ENCODE peak calls at places on chromosome 20, in eight cellular contexts. E, D, I, M, Z, R, B and U are unnamed samples.

GRCh38 chr20:16459019-16459700 is 114.1 kb downstream of the KIF16B start:
- DNase-seq in I (peak; percentile 88), Z (peak; percentile 23), D (peak; percentile 84), B (no peak), E (peak; percentile 56), M (no peak), R (peak; percentile 47), U (peak; percentile 6)

GRCh38 chr20:5918856-5919633 is 31.3 kb downstream of the TRMT6 start:
- DNase-seq in I (peak; percentile 58), R (peak; percentile 82), E (no peak), Z (no peak), D (peak; percentile 16), M (no peak), B (peak; percentile 62), U (no peak)

GRCh38 chr20:10658876-10659632 is 14.7 kb downstream of the JAG1 start:
- DNase-seq in M (no peak), I (no peak), D (no peak), B (no peak), Z (no peak), E (no peak), R (no peak), U (no peak)

GRCh38 chr20:45409531-45410272 is 1.6 kb downstream of the DBNDD2 start:
- DNase-seq in E (no peak), D (no peak), Z (no peak), I (no peak), B (no peak), M (no peak), R (no peak), U (no peak)

GRCh38 chr20:32179515-32179914 is 28.0 kb downstream of the PLAGL2 start:
- DNase-seq in E (peak; percentile 15), I (no peak), Z (no peak), B (no peak), R (no peak), M (no peak), D (no peak), U (no peak)

GRCh38 chr20:380763-381580 is 412 bp downstream of the TRIB3 start:
- DNase-seq in B (no peak), R (peak; percentile 76), M (peak; percentile 58), Z (peak; percentile 47), E (peak; percentile 63), D (peak; percentile 86), I (peak; percentile 83), U (no peak)

GRCh38 chr20:20552076-20552475 is 160.4 kb downstream of the RALGAPA2 start:
- DNase-seq in I (no peak), R (no peak), D (no peak), B (no peak), M (no peak), E (no peak), Z (no peak), U (no peak)

GRCh38 chr20:62178316-62179161 is 4.3 kb upstream of the MTG2 start:
- DNase-seq in Z (no peak), B (no peak), M (no peak), D (no peak), I (no peak), R (no peak), E (peak; percentile 42), U (no peak)

GRCh38 chr20:59884494-59884893 is 48.9 kb downstream of the SYCP2 start:
- DNase-seq in M (no peak), I (no peak), D (no peak), Z (no peak), B (no peak), R (no peak), E (no peak), U (no peak)

GRCh38 chr20:21396921-21397340 is 395 bp downstream of the NKX2-4 start:
- DNase-seq in I (no peak), E (no peak), D (no peak), M (no peak), Z (no peak), R (no peak), B (no peak), U (no peak)

GRCh38 chr20:25470045-25470444 is 62.6 kb downstream of the GINS1 start:
- DNase-seq in M (peak; percentile 49), Z (no peak), B (no peak), D (no peak), E (no peak), R (peak; percentile 68), I (peak; percentile 34), U (no peak)

GRCh38 chr20:54068966-54069365 is 1.4 kb downstream of the BCAS1 start:
- DNase-seq in D (no peak), Z (no peak), R (no peak), M (no peak), B (no peak), I (no peak), E (no peak), U (no peak)

GRCh38 chr20:11178946-11179654 is 505.3 kb upstream of the JAG1 start:
- DNase-seq in D (peak; percentile 40), M (no peak), Z (no peak), I (peak; percentile 62), R (peak; percentile 98), E (no peak), B (peak; percentile 87), U (no peak)

GRCh38 chr20:58714340-58714922 is 21.8 kb downstream of the NPEPL1 start:
- DNase-seq in M (peak; percentile 7), R (no peak), I (no peak), D (no peak), E (no peak), B (no peak), Z (peak; percentile 10), U (no peak)

GRCh38 chr20:6006603-6006949 is 47.3 kb downstream of the LRRN4 start:
- DNase-seq in D (no peak), M (no peak), Z (no peak), R (no peak), B (no peak), E (no peak), I (no peak), U (no peak)

GRCh38 chr20:1280421-1281102 is 14.5 kb downstream of the SNPH start:
- DNase-seq in D (no peak), I (no peak), R (no peak), Z (no peak), E (no peak), M (no peak), B (no peak), U (no peak)

GRCh38 chr20:59678286-59678685 is 73.9 kb downstream of the PHACTR3 start:
- DNase-seq in M (no peak), D (no peak), I (no peak), B (no peak), E (no peak), Z (no peak), R (no peak), U (no peak)

GRCh38 chr20:47336013-47336754 is 20.3 kb downstream of the ZMYND8 start:
- DNase-seq in B (no peak), M (peak; percentile 56), R (no peak), I (peak; percentile 94), D (peak; percentile 87), E (peak; percentile 81), Z (peak; percentile 79), U (no peak)

GRCh38 chr20:17611290-17611539 is 41.3 kb downstream of the DSTN start:
- DNase-seq in I (no peak), M (no peak), E (no peak), D (no peak), Z (no peak), R (no peak), B (no peak), U (no peak)
- TF ChIP-seq CTCF in I (no peak), M (no peak), E (no peak), D (no peak), Z (no peak), R (no peak), B (no peak), U (peak; percentile 46)

DNA sequence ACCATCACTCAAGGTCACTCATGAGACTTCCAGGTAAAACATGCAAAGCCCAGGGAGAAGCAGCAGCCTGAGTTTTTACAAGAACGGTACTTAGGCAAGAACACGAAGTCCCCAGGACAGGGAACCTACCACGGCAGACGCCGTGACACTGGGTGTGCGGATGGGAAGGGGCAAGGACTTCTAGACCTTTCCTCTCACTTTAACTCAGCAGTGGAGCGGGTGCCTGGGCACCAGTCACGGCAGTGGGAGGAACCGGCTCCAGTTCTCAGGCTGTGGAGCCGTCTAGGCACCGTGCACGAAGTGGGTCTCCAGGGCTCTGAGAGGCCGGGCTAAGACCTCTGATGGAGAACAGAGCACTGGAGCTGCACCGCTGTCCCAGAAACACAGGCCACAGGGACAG is 2.5 kb downstream of the ZBTB46 start:
- DNase-seq in R (no peak), D (no peak), I (no peak), B (no peak), M (no peak), E (no peak), Z (no peak), U (no peak)
- H3K4me3 ChIP-seq in R (no peak overlapping the region), D (no peak overlapping the region), I (no peak overlapping the region), B (no peak overlapping the region), M (no peak overlapping the region), E (peak overlapping the region; percentile 69), Z (peak overlapping the region; percentile 88), U (no peak overlapping the region)

GRCh38 chr20:49133571-49133970 is 54.6 kb downstream of the STAU1 start:
- DNase-seq in B (no peak), I (no peak), M (no peak), D (no peak), R (no peak), Z (no peak), E (no peak), U (no peak)

GRCh38 chr20:49136817-49137571 is 51.1 kb downstream of the STAU1 start:
- DNase-seq in I (no peak), D (no peak), M (no peak), E (no peak), B (no peak), Z (no peak), R (no peak), U (no peak)

GRCh38 chr20:49138431-49138830 is 49.7 kb downstream of the STAU1 start:
- DNase-seq in M (no peak), Z (no peak), B (no peak), E (no peak), D (no peak), R (no peak), I (no peak), U (no peak)

GRCh38 chr20:49132995-49133451 is 55.1 kb downstream of the STAU1 start:
- DNase-seq in B (peak; percentile 4), I (peak; percentile 90), Z (no peak), E (no peak), M (no peak), D (peak; percentile 81), R (peak; percentile 90), U (no peak)
- TF ChIP-seq CTCF in B (peak; percentile 22), I (peak; percentile 42), Z (peak; percentile 42), E (peak; percentile 56), M (peak; percentile 58), D (peak; percentile 63), R (peak; percentile 90), U (peak; percentile 49)

DNA sequence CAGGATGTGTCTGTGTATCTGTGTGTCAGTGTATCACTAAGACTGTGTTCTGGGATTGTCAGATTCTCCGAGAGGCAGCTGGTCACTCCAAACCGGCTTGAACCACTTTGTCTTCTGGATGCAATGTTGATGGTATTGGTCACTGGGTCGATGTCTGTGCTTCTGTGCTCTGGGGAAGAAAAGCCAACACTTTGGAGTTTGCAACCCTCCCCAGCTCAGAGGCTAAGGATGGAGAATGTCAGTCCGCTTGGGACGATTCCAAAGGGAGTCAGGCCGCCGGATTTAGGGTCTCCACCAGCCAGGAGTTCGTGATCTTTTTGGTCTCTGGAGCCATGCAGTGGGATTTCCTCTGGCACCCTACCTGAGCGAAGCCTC is 5.2 kb downstream of the MAFB start:
- DNase-seq in E (no peak), D (no peak), Z (no peak), B (no peak), M (no peak), I (no peak), R (no peak), U (no peak)
- H3K4me3 ChIP-seq in E (peak overlapping the region; percentile 49), D (peak overlapping the region; percentile 49), Z (no peak overlapping the region), B (no peak overlapping the region), M (no peak overlapping the region), I (no peak overlapping the region), R (no peak overlapping the region), U (peak overlapping the region; percentile 77)